ENCODE peak calls at places on chromosomes 5 and 9, in five cellular contexts. One of them, this sample, is unnamed.
A peak's percentile ranks its signal among the peaks of the same experiment; 100 is the strongest.

GRCh38 chr5:123203105-123203794 is 114.2 kb downstream of the PRDM6 start:
- DNase-seq in mesenchymal stem cell: no peak
- DNase-seq in mesendoderm: no peak
- DNase-seq in H1: no peak
- DNase-seq in IMR-90: peak; percentile 66
- DNase-seq in this sample: no peak

GRCh38 chr9:91182429-91182828 is 179.3 kb downstream of the AUH start:
- DNase-seq in mesenchymal stem cell: no peak
- DNase-seq in mesendoderm: peak; percentile 44
- DNase-seq in H1: no peak
- DNase-seq in IMR-90: no peak
- DNase-seq in this sample: no peak

GRCh38 chr5:1548702-1549523 is 25.2 kb upstream of the LPCAT1 start:
- DNase-seq in mesenchymal stem cell: no peak
- DNase-seq in mesendoderm: no peak
- DNase-seq in H1: peak; percentile 36
- DNase-seq in IMR-90: no peak
- DNase-seq in this sample: no peak

GRCh38 chr5:21244982-21245381 is 1257.0 kb upstream of the CDH18 start:
- DNase-seq in mesenchymal stem cell: no peak
- DNase-seq in mesendoderm: no peak
- DNase-seq in H1: no peak
- DNase-seq in IMR-90: no peak
- DNase-seq in this sample: no peak

GRCh38 chr5:151249280-151249679 is 3.7 kb upstream of the GM2A start:
- DNase-seq in mesenchymal stem cell: no peak
- DNase-seq in mesendoderm: no peak
- DNase-seq in H1: no peak
- DNase-seq in IMR-90: no peak
- DNase-seq in this sample: no peak

GRCh38 chr5:147734839-147735238 is 47.7 kb downstream of the JAKMIP2 start:
- DNase-seq in mesenchymal stem cell: no peak
- DNase-seq in mesendoderm: no peak
- DNase-seq in H1: no peak
- DNase-seq in IMR-90: no peak
- DNase-seq in this sample: no peak

GRCh38 chr9:20835364-20836286 is 151.6 kb downstream of the FOCAD start:
- DNase-seq in mesenchymal stem cell: peak; percentile 48
- DNase-seq in mesendoderm: peak; percentile 44
- DNase-seq in H1: no peak
- DNase-seq in IMR-90: peak; percentile 59
- DNase-seq in this sample: no peak

GRCh38 chr9:99224445-99224844 is 2.4 kb downstream of the SEC61B start:
- DNase-seq in mesenchymal stem cell: no peak
- DNase-seq in mesendoderm: no peak
- DNase-seq in H1: no peak
- DNase-seq in IMR-90: no peak
- DNase-seq in this sample: no peak

GRCh38 chr5:77644443-77645157 is 6.1 kb upstream of the OTP start:
- DNase-seq in mesenchymal stem cell: peak; percentile 9
- DNase-seq in mesendoderm: peak; percentile 58
- DNase-seq in H1: peak; percentile 70
- DNase-seq in IMR-90: no peak
- DNase-seq in this sample: no peak

GRCh38 chr5:60477849-60478248 is 222.1 kb downstream of the DEPDC1B start:
- DNase-seq in mesenchymal stem cell: no peak
- DNase-seq in mesendoderm: no peak
- DNase-seq in H1: no peak
- DNase-seq in IMR-90: no peak
- DNase-seq in this sample: no peak

GRCh38 chr5:113807384-113808053 is 294.0 kb downstream of the YTHDC2 start:
- DNase-seq in mesenchymal stem cell: peak; percentile 30
- DNase-seq in mesendoderm: no peak
- DNase-seq in H1: no peak
- DNase-seq in IMR-90: peak; percentile 23
- DNase-seq in this sample: no peak

GRCh38 chr5:84287964-84288363 is 96.7 kb downstream of the EDIL3 start:
- DNase-seq in mesenchymal stem cell: peak; percentile 87
- DNase-seq in mesendoderm: peak; percentile 55
- DNase-seq in H1: no peak
- DNase-seq in IMR-90: peak; percentile 92
- DNase-seq in this sample: no peak

GRCh38 chr5:158390556-158390955 is 531.6 kb upstream of the CLINT1 start:
- DNase-seq in mesenchymal stem cell: peak; percentile 78
- DNase-seq in mesendoderm: no peak
- DNase-seq in H1: no peak
- DNase-seq in IMR-90: peak; percentile 87
- DNase-seq in this sample: no peak

GRCh38 chr5:106766913-106767312 is 903.8 kb downstream of the EFNA5 start:
- DNase-seq in mesenchymal stem cell: no peak
- DNase-seq in mesendoderm: no peak
- DNase-seq in H1: no peak
- DNase-seq in IMR-90: no peak
- DNase-seq in this sample: no peak

GRCh38 chr5:36035696-36036095 is 31.0 kb downstream of the UGT3A2 start:
- DNase-seq in mesenchymal stem cell: no peak
- DNase-seq in mesendoderm: no peak
- DNase-seq in H1: no peak
- DNase-seq in IMR-90: no peak
- DNase-seq in this sample: no peak

GRCh38 chr5:35780236-35780635 is 76.5 kb upstream of the IL7R start:
- DNase-seq in mesenchymal stem cell: no peak
- DNase-seq in mesendoderm: no peak
- DNase-seq in H1: no peak
- DNase-seq in IMR-90: no peak
- DNase-seq in this sample: no peak

GRCh38 chr9:115673599-115673998 is 480.0 kb upstream of the PAPPA start:
- DNase-seq in mesenchymal stem cell: peak; percentile 79
- DNase-seq in mesendoderm: no peak
- DNase-seq in H1: no peak
- DNase-seq in IMR-90: peak; percentile 75
- DNase-seq in this sample: no peak

GRCh38 chr5:76270214-76270613 is 132.9 kb upstream of the IQGAP2 start:
- DNase-seq in mesenchymal stem cell: peak; percentile 8
- DNase-seq in mesendoderm: no peak
- DNase-seq in H1: no peak
- DNase-seq in IMR-90: peak; percentile 4
- DNase-seq in this sample: no peak

GRCh38 chr5:125639858-125640257 is 783.4 kb upstream of the GRAMD2B start:
- DNase-seq in mesenchymal stem cell: no peak
- DNase-seq in mesendoderm: no peak
- DNase-seq in H1: no peak
- DNase-seq in IMR-90: no peak
- DNase-seq in this sample: no peak

GRCh38 chr9:118568704-118569103 is 800.5 kb downstream of the BRINP1 start:
- DNase-seq in mesenchymal stem cell: peak; percentile 21
- DNase-seq in mesendoderm: no peak
- DNase-seq in H1: no peak
- DNase-seq in IMR-90: no peak
- DNase-seq in this sample: no peak

GRCh38 chr9:22139261-22139660 is 130.2 kb upstream of the CDKN2B start:
- DNase-seq in mesenchymal stem cell: no peak
- DNase-seq in mesendoderm: no peak
- DNase-seq in H1: no peak
- DNase-seq in IMR-90: no peak
- DNase-seq in this sample: no peak

GRCh38 chr9:35162605-35163315 is 951 bp downstream of the UNC13B start:
- DNase-seq in mesenchymal stem cell: peak; percentile 13
- DNase-seq in mesendoderm: no peak
- DNase-seq in H1: no peak
- DNase-seq in IMR-90: no peak
- DNase-seq in this sample: peak; percentile 0

GRCh38 chr5:157290981-157291711 is 25.2 kb downstream of the CYFIP2 start:
- DNase-seq in mesenchymal stem cell: peak; percentile 2
- DNase-seq in mesendoderm: no peak
- DNase-seq in H1: no peak
- DNase-seq in IMR-90: no peak
- DNase-seq in this sample: no peak

GRCh38 chr5:55520117-55520829 is 14.5 kb downstream of the PLPP1 start:
- DNase-seq in mesenchymal stem cell: no peak
- DNase-seq in mesendoderm: no peak
- DNase-seq in H1: no peak
- DNase-seq in IMR-90: no peak
- DNase-seq in this sample: no peak

GRCh38 chr5:145979270-145980223 is 43.2 kb downstream of the SH3RF2 start:
- DNase-seq in mesenchymal stem cell: no peak
- DNase-seq in mesendoderm: peak; percentile 83
- DNase-seq in H1: no peak
- DNase-seq in IMR-90: no peak
- DNase-seq in this sample: no peak

GRCh38 chr5:135249658-135250057 is 149.4 kb downstream of the MACROH2A1 start:
- DNase-seq in mesenchymal stem cell: peak; percentile 35
- DNase-seq in mesendoderm: no peak
- DNase-seq in H1: peak; percentile 6
- DNase-seq in IMR-90: peak; percentile 66
- DNase-seq in this sample: no peak

GRCh38 chr5:117769877-117770276 is 1195.3 kb upstream of the SEMA6A start:
- DNase-seq in mesenchymal stem cell: no peak
- DNase-seq in mesendoderm: no peak
- DNase-seq in H1: no peak
- DNase-seq in IMR-90: no peak
- DNase-seq in this sample: no peak

GRCh38 chr5:7850533-7851239 is at the start of gene CFAP90:
- DNase-seq in mesenchymal stem cell: peak; percentile 62
- DNase-seq in mesendoderm: peak; percentile 95
- DNase-seq in H1: peak; percentile 93
- DNase-seq in IMR-90: peak; percentile 30
- DNase-seq in this sample: peak; percentile 77

GRCh38 chr9:136142416-136142800 is 23.7 kb upstream of the TMEM250 start:
- DNase-seq in mesenchymal stem cell: no peak
- DNase-seq in mesendoderm: no peak
- DNase-seq in H1: peak; percentile 54
- DNase-seq in IMR-90: no peak
- DNase-seq in this sample: no peak

GRCh38 chr9:136143215-136144001 is 24.7 kb upstream of the TMEM250 start:
- DNase-seq in mesenchymal stem cell: peak; percentile 12
- DNase-seq in mesendoderm: peak; percentile 78
- DNase-seq in H1: peak; percentile 86
- DNase-seq in IMR-90: peak; percentile 9
- DNase-seq in this sample: no peak

GRCh38 chr9:136144450-136144849 is 25.8 kb upstream of the TMEM250 start:
- DNase-seq in mesenchymal stem cell: no peak
- DNase-seq in mesendoderm: no peak
- DNase-seq in H1: no peak
- DNase-seq in IMR-90: no peak
- DNase-seq in this sample: no peak

GRCh38 chr9:136141716-136142415 is 23.2 kb upstream of the TMEM250 start:
- DNase-seq in mesenchymal stem cell: no peak
- DNase-seq in mesendoderm: no peak
- DNase-seq in H1: no peak
- DNase-seq in IMR-90: no peak
- DNase-seq in this sample: no peak

GRCh38 chr9:136142859-136143214 is 24.2 kb upstream of the TMEM250 start:
- DNase-seq in mesenchymal stem cell: no peak
- DNase-seq in mesendoderm: no peak
- DNase-seq in H1: no peak
- DNase-seq in IMR-90: no peak
- DNase-seq in this sample: no peak
- H3K4me3 ChIP-seq in mesenchymal stem cell: no peak overlapping the region
- H3K4me3 ChIP-seq in mesendoderm: no peak overlapping the region
- H3K4me3 ChIP-seq in H1: no peak overlapping the region
- H3K4me3 ChIP-seq in IMR-90: no peak overlapping the region
- H3K4me3 ChIP-seq in this sample: no peak overlapping the region

DNA sequence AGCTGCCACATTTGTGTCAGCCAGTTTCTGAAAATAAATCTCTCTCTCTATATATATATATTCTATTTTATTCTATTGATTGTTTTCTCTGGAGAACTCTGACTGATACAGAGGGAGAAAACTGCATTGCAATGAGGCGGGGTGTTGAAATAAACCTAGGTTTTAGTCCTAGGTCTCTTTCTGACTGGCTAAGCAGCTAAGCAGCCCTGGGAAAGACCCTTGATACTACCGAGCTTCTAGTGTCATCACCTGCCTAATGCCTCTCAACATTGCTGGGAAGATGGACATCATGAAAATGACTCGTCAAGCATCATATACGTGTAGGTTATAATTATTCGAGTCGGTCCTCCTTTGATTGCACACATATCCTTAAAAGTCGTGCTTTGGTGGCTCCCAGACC is 166.5 kb upstream of the IL12B start:
- DNase-seq in mesenchymal stem cell: no peak
- DNase-seq in mesendoderm: no peak
- DNase-seq in H1: no peak
- DNase-seq in IMR-90: no peak
- DNase-seq in this sample: no peak
- H2BK15ac ChIP-seq in mesenchymal stem cell: no peak overlapping the region
- H2BK15ac ChIP-seq in mesendoderm: no peak overlapping the region
- H2BK15ac ChIP-seq in H1: no peak overlapping the region
- H2BK15ac ChIP-seq in IMR-90: no peak overlapping the region
- H2BK15ac ChIP-seq in this sample: no peak overlapping the region

GRCh38 chr9:95573463-95573862 is 56.7 kb upstream of the PTCH1 start:
- DNase-seq in mesenchymal stem cell: no peak
- DNase-seq in mesendoderm: no peak
- DNase-seq in H1: no peak
- DNase-seq in IMR-90: no peak
- DNase-seq in this sample: no peak
- H3K4me3 ChIP-seq in mesenchymal stem cell: no peak overlapping the region
- H3K4me3 ChIP-seq in mesendoderm: no peak overlapping the region
- H3K4me3 ChIP-seq in H1: no peak overlapping the region
- H3K4me3 ChIP-seq in IMR-90: no peak overlapping the region
- H3K4me3 ChIP-seq in this sample: no peak overlapping the region

GRCh38 chr9:134189167-134189474 is 24.8 kb upstream of the RNU6ATAC start:
- DNase-seq in mesenchymal stem cell: peak; percentile 22
- DNase-seq in mesendoderm: peak; percentile 19
- DNase-seq in H1: no peak
- DNase-seq in IMR-90: no peak
- DNase-seq in this sample: no peak
- H2BK15ac ChIP-seq in mesenchymal stem cell: peak overlapping the region; percentile 81
- H2BK15ac ChIP-seq in mesendoderm: no peak overlapping the region
- H2BK15ac ChIP-seq in H1: peak overlapping the region; percentile 72
- H2BK15ac ChIP-seq in IMR-90: no peak overlapping the region
- H2BK15ac ChIP-seq in this sample: no peak overlapping the region

GRCh38 chr9:122377241-122378164 is 6.7 kb downstream of the PTGS1 start:
- DNase-seq in mesenchymal stem cell: no peak
- DNase-seq in mesendoderm: peak; percentile 43
- DNase-seq in H1: no peak
- DNase-seq in IMR-90: peak; percentile 36
- DNase-seq in this sample: no peak

GRCh38 chr9:122371851-122372250 is 1.0 kb downstream of the PTGS1 start:
- DNase-seq in mesenchymal stem cell: no peak
- DNase-seq in mesendoderm: no peak
- DNase-seq in H1: no peak
- DNase-seq in IMR-90: no peak
- DNase-seq in this sample: no peak

GRCh38 chr9:122372856-122373845 is 2.3 kb downstream of the PTGS1 start:
- DNase-seq in mesenchymal stem cell: no peak
- DNase-seq in mesendoderm: no peak
- DNase-seq in H1: no peak
- DNase-seq in IMR-90: no peak
- DNase-seq in this sample: no peak

GRCh38 chr9:122376791-122377190 is 6.0 kb downstream of the PTGS1 start:
- DNase-seq in mesenchymal stem cell: no peak
- DNase-seq in mesendoderm: no peak
- DNase-seq in H1: no peak
- DNase-seq in IMR-90: no peak
- DNase-seq in this sample: no peak

GRCh38 chr9:122374885-122375420 is 4.1 kb downstream of the PTGS1 start:
- DNase-seq in mesenchymal stem cell: peak; percentile 66
- DNase-seq in mesendoderm: peak; percentile 55
- DNase-seq in H1: no peak
- DNase-seq in IMR-90: peak; percentile 77
- DNase-seq in this sample: no peak
- H3K4me3 ChIP-seq in mesenchymal stem cell: peak overlapping the region; percentile 69
- H3K4me3 ChIP-seq in mesendoderm: no peak overlapping the region
- H3K4me3 ChIP-seq in H1: peak overlapping the region; percentile 19
- H3K4me3 ChIP-seq in IMR-90: peak overlapping the region; percentile 1
- H3K4me3 ChIP-seq in this sample: no peak overlapping the region